ENCODE peak calls at places on chromosomes 1 and 21, in eight cellular contexts. V is endothelial cell of umbilical vein; N is dorsolateral prefrontal cortex; R is lower leg skin; M is fibroblast of lung; A is AG10803; L is cardiac fibroblast; B is CD8-positive, alpha-beta T cell. E is an unnamed sample.

GRCh38 chr21:43321111-43321510 is 105.8 kb downstream of the SIK1 start:
- DNase-seq in M (no peak), L (no peak), B (no peak), R (no peak), V (no peak), N (no peak), A (no peak), E (no peak)

GRCh38 chr1:207935166-207935583 is 24.2 kb upstream of the CD34 start:
- DNase-seq in B (no peak), A (no peak), M (no peak), R (no peak), L (no peak), V (no peak), N (no peak), E (no peak)

GRCh38 chr1:70895531-70895930 is 152.1 kb downstream of the PTGER3 start:
- DNase-seq in M (no peak), B (no peak), R (no peak), N (no peak), L (no peak), V (no peak), A (no peak), E (no peak)

GRCh38 chr1:233394860-233395717 is 67.6 kb downstream of the MAP3K21 start:
- DNase-seq in L (peak; percentile 66), N (no peak), B (no peak), A (peak; percentile 58), V (peak; percentile 59), M (peak; percentile 52), R (no peak), E (no peak)

GRCh38 chr1:239909894-239910293 is 181.8 kb upstream of the FMN2 start:
- DNase-seq in R (no peak), L (peak; percentile 29), N (no peak), M (peak; percentile 58), B (no peak), A (peak; percentile 82), V (no peak), E (no peak)

GRCh38 chr1:150841626-150842025 is 33.6 kb upstream of the CTSK start:
- DNase-seq in N (no peak), V (no peak), A (no peak), L (no peak), M (no peak), R (no peak), B (no peak), E (no peak)

GRCh38 chr1:236864996-236865877 is 70.1 kb downstream of the MTR start:
- DNase-seq in B (no peak), N (no peak), M (no peak), V (no peak), A (no peak), L (no peak), R (no peak), E (no peak)

GRCh38 chr1:224791362-224791941 is 138.0 kb upstream of the DNAH14 start:
- DNase-seq in B (no peak), R (no peak), V (no peak), M (no peak), L (no peak), A (no peak), N (no peak), E (no peak)

GRCh38 chr1:164369698-164370365 is 189.2 kb upstream of the PBX1 start:
- DNase-seq in R (no peak), A (no peak), M (peak; percentile 34), L (no peak), B (no peak), N (no peak), V (no peak), E (no peak)

GRCh38 chr1:61131716-61132115 is 49.4 kb downstream of the NFIA start:
- DNase-seq in A (no peak), V (peak; percentile 64), N (no peak), L (peak; percentile 52), M (peak; percentile 14), B (no peak), R (no peak), E (no peak)

GRCh38 chr1:56345826-56346225 is 233.5 kb downstream of the PLPP3 start:
- DNase-seq in L (no peak), A (no peak), R (no peak), M (no peak), N (no peak), V (peak; percentile 58), B (no peak), E (no peak)

GRCh38 chr1:110144366-110144765 is 5.9 kb upstream of the SLC6A17 start:
- DNase-seq in V (no peak), A (no peak), B (no peak), N (no peak), M (no peak), R (no peak), L (no peak), E (no peak)

GRCh38 chr1:32071758-32072621 is 749 bp upstream of the TMEM39B start:
- DNase-seq in N (no peak), B (no peak), L (peak; percentile 88), R (no peak), A (peak; percentile 49), V (peak; percentile 95), M (peak; percentile 70), E (no peak)

DNA sequence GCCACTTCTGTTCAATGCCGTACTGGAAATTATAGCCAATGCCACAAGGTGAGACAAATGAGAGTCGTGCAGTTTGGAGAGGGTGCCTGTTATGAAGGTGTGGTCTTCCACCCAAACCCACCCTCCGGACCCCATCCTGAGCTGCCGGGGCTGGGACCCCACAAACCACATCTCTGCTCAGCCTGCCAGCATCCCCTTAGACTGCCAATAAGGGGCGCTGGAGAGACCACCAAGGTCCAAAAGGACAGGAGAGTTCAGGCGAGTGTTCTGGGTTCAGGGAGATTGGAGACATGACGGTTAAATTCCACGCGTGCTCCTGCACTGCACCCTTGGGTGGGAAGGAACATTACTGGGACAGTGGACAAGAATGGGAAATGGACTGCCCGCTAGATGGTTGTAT is 48.7 kb upstream of the COL18A1 start:
- DNase-seq in B (no peak), M (no peak), N (no peak), A (no peak), R (no peak), V (no peak), L (no peak), E (no peak)
- TF ChIP-seq CTCF in B (no peak), M (no peak), N (no peak), A (no peak), R (no peak), V (peak; percentile 9), L (no peak), E (no peak)

GRCh38 chr1:16006552-16007485 is 2.8 kb downstream of the SRARP start:
- DNase-seq in N (no peak), M (peak; percentile 10), V (no peak), B (no peak), L (peak; percentile 50), R (no peak), A (peak; percentile 23), E (no peak)
- TF ChIP-seq CTCF in N (no peak), M (no peak), V (no peak), B (no peak), L (peak; percentile 29), R (no peak), A (peak; percentile 30), E (no peak)

GRCh38 chr1:63648689-63649088 is 55.5 kb downstream of the PGM1 start:
- DNase-seq in N (no peak), L (no peak), B (no peak), A (no peak), V (no peak), R (no peak), M (no peak), E (no peak)

GRCh38 chr1:63645301-63645700 is 52.1 kb downstream of the PGM1 start:
- DNase-seq in B (no peak), V (no peak), M (peak; percentile 33), N (no peak), L (no peak), R (no peak), A (peak; percentile 31), E (no peak)

GRCh38 chr1:63653971-63654370 is 60.8 kb downstream of the PGM1 start:
- DNase-seq in L (no peak), V (no peak), N (no peak), B (no peak), M (no peak), R (no peak), A (no peak), E (no peak)

GRCh38 chr1:63651110-63651776 is 58.0 kb downstream of the PGM1 start:
- DNase-seq in L (peak; percentile 16), V (peak; percentile 21), A (no peak), B (no peak), R (no peak), N (no peak), M (peak; percentile 74), E (no peak)
- TF ChIP-seq CTCF in L (no peak), V (no peak), A (no peak), B (no peak), R (no peak), N (no peak), M (no peak), E (no peak)

GRCh38 chr21:26840912-26841311 is 4.3 kb downstream of the ADAMTS1 start:
- DNase-seq in V (peak; percentile 57), L (peak; percentile 82), R (peak; percentile 82), N (no peak), M (peak; percentile 76), A (peak; percentile 90), B (no peak), E (no peak)
- TF ChIP-seq CTCF in V (no peak), L (no peak), R (no peak), N (peak; percentile 15), M (no peak), A (peak; percentile 33), B (no peak), E (no peak)

DNA sequence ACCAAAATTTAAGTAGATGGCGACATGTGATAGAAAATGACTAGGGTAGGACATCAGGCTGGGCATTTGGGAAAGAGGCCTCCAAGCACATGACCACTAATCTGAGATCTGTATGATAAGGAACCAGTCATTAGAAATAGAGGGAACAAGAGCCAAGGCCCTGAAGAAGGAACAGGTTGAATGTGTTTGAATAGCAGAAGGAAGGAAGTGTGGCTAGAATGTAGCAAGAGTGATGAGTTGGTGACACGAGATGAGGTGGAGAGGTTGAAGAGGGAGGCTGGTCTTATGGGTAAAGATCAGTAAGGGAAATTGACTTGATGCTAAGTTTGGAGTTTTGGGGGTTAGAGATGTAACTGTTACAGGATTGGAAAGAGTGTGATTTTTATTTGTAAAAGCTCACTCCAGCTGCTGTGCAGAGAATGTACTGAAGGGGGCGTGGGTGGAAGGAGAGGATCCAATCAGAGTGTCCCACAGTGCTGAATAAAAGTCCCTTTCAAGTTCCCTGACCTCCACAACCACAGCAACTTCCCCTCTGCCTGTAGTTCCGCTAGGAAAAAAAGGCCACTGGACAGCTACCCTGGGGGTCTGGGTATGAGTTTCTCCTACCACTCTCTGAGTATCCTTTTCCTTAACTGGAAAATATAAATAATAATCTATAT is 295.0 kb downstream of the OMA1 start:
- DNase-seq in N (no peak), V (peak; percentile 4), R (no peak), L (peak; percentile 3), A (no peak), M (no peak), B (no peak), E (no peak)
- TF ChIP-seq CTCF in N (no peak), V (peak; percentile 31), R (no peak), L (peak; percentile 19), A (peak; percentile 42), M (no peak), B (no peak), E (no peak)

E was measured in omental fat pad.